ENCODE peak calls at places on chromosome 6, in eight cellular contexts. One of them, this sample, is unnamed.

GRCh38 chr6:63023726-63024125 is 187.5 kb upstream of the FKBP1C start:
- DNase-seq in CD4-positive, alpha-beta T cell: no peak
- DNase-seq in GM10248: no peak
- DNase-seq in adrenal gland: no peak
- DNase-seq in stomach: no peak
- DNase-seq in foreskin fibroblast: no peak
- DNase-seq in right atrium auricular region: no peak
- DNase-seq in progenitor cell of endocrine pancreas: no peak
- DNase-seq in this sample: no peak

GRCh38 chr6:149925253-149925973 is 2.5 kb upstream of the RAET1G start:
- DNase-seq in CD4-positive, alpha-beta T cell: no peak
- DNase-seq in GM10248: no peak
- DNase-seq in adrenal gland: peak
- DNase-seq in stomach: no peak
- DNase-seq in foreskin fibroblast: peak
- DNase-seq in right atrium auricular region: peak
- DNase-seq in progenitor cell of endocrine pancreas: no peak
- DNase-seq in this sample: no peak

GRCh38 chr6:89793586-89793985 is 26.0 kb downstream of the MDN1 start:
- DNase-seq in CD4-positive, alpha-beta T cell: no peak
- DNase-seq in GM10248: no peak
- DNase-seq in adrenal gland: no peak
- DNase-seq in stomach: no peak
- DNase-seq in foreskin fibroblast: no peak
- DNase-seq in right atrium auricular region: no peak
- DNase-seq in progenitor cell of endocrine pancreas: no peak
- DNase-seq in this sample: no peak

GRCh38 chr6:44268095-44268628 is 2.1 kb upstream of the TMEM151B start:
- DNase-seq in CD4-positive, alpha-beta T cell: peak
- DNase-seq in GM10248: peak
- DNase-seq in adrenal gland: peak
- DNase-seq in stomach: peak
- DNase-seq in foreskin fibroblast: peak
- DNase-seq in right atrium auricular region: no peak
- DNase-seq in progenitor cell of endocrine pancreas: peak
- DNase-seq in this sample: no peak

GRCh38 chr6:12150812-12151432 is 138.8 kb downstream of the HIVEP1 start:
- DNase-seq in CD4-positive, alpha-beta T cell: no peak
- DNase-seq in GM10248: no peak
- DNase-seq in adrenal gland: no peak
- DNase-seq in stomach: no peak
- DNase-seq in foreskin fibroblast: peak
- DNase-seq in right atrium auricular region: no peak
- DNase-seq in progenitor cell of endocrine pancreas: peak
- DNase-seq in this sample: no peak

GRCh38 chr6:71287038-71287437 is 1.6 kb upstream of the OGFRL1 start:
- DNase-seq in CD4-positive, alpha-beta T cell: no peak
- DNase-seq in GM10248: no peak
- DNase-seq in adrenal gland: peak
- DNase-seq in stomach: no peak
- DNase-seq in foreskin fibroblast: peak
- DNase-seq in right atrium auricular region: no peak
- DNase-seq in progenitor cell of endocrine pancreas: no peak
- DNase-seq in this sample: no peak

GRCh38 chr6:170043150-170043819 is 247.6 kb downstream of the DLL1 start:
- DNase-seq in CD4-positive, alpha-beta T cell: no peak
- DNase-seq in GM10248: no peak
- DNase-seq in adrenal gland: no peak
- DNase-seq in stomach: no peak
- DNase-seq in foreskin fibroblast: no peak
- DNase-seq in right atrium auricular region: no peak
- DNase-seq in progenitor cell of endocrine pancreas: no peak
- DNase-seq in this sample: no peak

GRCh38 chr6:28158318-28158717 is 16.6 kb downstream of the ZKSCAN8 start:
- DNase-seq in CD4-positive, alpha-beta T cell: no peak
- DNase-seq in GM10248: no peak
- DNase-seq in adrenal gland: no peak
- DNase-seq in stomach: no peak
- DNase-seq in foreskin fibroblast: no peak
- DNase-seq in right atrium auricular region: no peak
- DNase-seq in progenitor cell of endocrine pancreas: no peak
- DNase-seq in this sample: no peak

GRCh38 chr6:83958250-83958685 is 75.3 kb upstream of the MRAP2 start:
- DNase-seq in CD4-positive, alpha-beta T cell: no peak
- DNase-seq in GM10248: no peak
- DNase-seq in adrenal gland: no peak
- DNase-seq in stomach: no peak
- DNase-seq in foreskin fibroblast: peak
- DNase-seq in right atrium auricular region: no peak
- DNase-seq in progenitor cell of endocrine pancreas: no peak
- DNase-seq in this sample: no peak

GRCh38 chr6:38271081-38271480 is 368.6 kb downstream of the BTBD9 start:
- DNase-seq in CD4-positive, alpha-beta T cell: no peak
- DNase-seq in GM10248: no peak
- DNase-seq in adrenal gland: no peak
- DNase-seq in stomach: no peak
- DNase-seq in foreskin fibroblast: peak
- DNase-seq in right atrium auricular region: no peak
- DNase-seq in progenitor cell of endocrine pancreas: no peak
- DNase-seq in this sample: no peak

GRCh38 chr6:43624786-43625288 is 4.2 kb downstream of the GTPBP2 start:
- DNase-seq in CD4-positive, alpha-beta T cell: no peak
- DNase-seq in GM10248: no peak
- DNase-seq in adrenal gland: no peak
- DNase-seq in stomach: no peak
- DNase-seq in foreskin fibroblast: no peak
- DNase-seq in right atrium auricular region: no peak
- DNase-seq in progenitor cell of endocrine pancreas: no peak
- DNase-seq in this sample: no peak

GRCh38 chr6:149170564-149171452 is 146.7 kb upstream of the TAB2 start:
- DNase-seq in CD4-positive, alpha-beta T cell: no peak
- DNase-seq in GM10248: peak
- DNase-seq in adrenal gland: no peak
- DNase-seq in stomach: no peak
- DNase-seq in foreskin fibroblast: peak
- DNase-seq in right atrium auricular region: no peak
- DNase-seq in progenitor cell of endocrine pancreas: no peak
- DNase-seq in this sample: no peak

GRCh38 chr6:64736421-64736950 is 970.5 kb downstream of the EYS start:
- DNase-seq in CD4-positive, alpha-beta T cell: no peak
- DNase-seq in GM10248: no peak
- DNase-seq in adrenal gland: no peak
- DNase-seq in stomach: no peak
- DNase-seq in foreskin fibroblast: no peak
- DNase-seq in right atrium auricular region: no peak
- DNase-seq in progenitor cell of endocrine pancreas: no peak
- DNase-seq in this sample: no peak

GRCh38 chr6:145060687-145061086 is 674.6 kb downstream of the EPM2A start:
- DNase-seq in CD4-positive, alpha-beta T cell: no peak
- DNase-seq in GM10248: no peak
- DNase-seq in adrenal gland: no peak
- DNase-seq in stomach: no peak
- DNase-seq in foreskin fibroblast: no peak
- DNase-seq in right atrium auricular region: no peak
- DNase-seq in progenitor cell of endocrine pancreas: no peak
- DNase-seq in this sample: no peak

GRCh38 chr6:54980511-54981275 is 134.1 kb downstream of the FAM83B start:
- DNase-seq in CD4-positive, alpha-beta T cell: no peak
- DNase-seq in GM10248: no peak
- DNase-seq in adrenal gland: no peak
- DNase-seq in stomach: no peak
- DNase-seq in foreskin fibroblast: peak
- DNase-seq in right atrium auricular region: no peak
- DNase-seq in progenitor cell of endocrine pancreas: no peak
- DNase-seq in this sample: no peak

GRCh38 chr6:53573299-53573698 is 28.4 kb upstream of the GCLC start:
- DNase-seq in CD4-positive, alpha-beta T cell: no peak
- DNase-seq in GM10248: no peak
- DNase-seq in adrenal gland: no peak
- DNase-seq in stomach: no peak
- DNase-seq in foreskin fibroblast: no peak
- DNase-seq in right atrium auricular region: no peak
- DNase-seq in progenitor cell of endocrine pancreas: no peak
- DNase-seq in this sample: no peak

GRCh38 chr6:97394160-97394748 is 111.2 kb upstream of the MMS22L start:
- DNase-seq in CD4-positive, alpha-beta T cell: no peak
- DNase-seq in GM10248: peak
- DNase-seq in adrenal gland: peak
- DNase-seq in stomach: peak
- DNase-seq in foreskin fibroblast: peak
- DNase-seq in right atrium auricular region: no peak
- DNase-seq in progenitor cell of endocrine pancreas: peak
- DNase-seq in this sample: no peak

GRCh38 chr6:108699290-108700041 is 138.7 kb downstream of the FOXO3 start:
- DNase-seq in CD4-positive, alpha-beta T cell: no peak
- DNase-seq in GM10248: no peak
- DNase-seq in adrenal gland: no peak
- DNase-seq in stomach: no peak
- DNase-seq in foreskin fibroblast: no peak
- DNase-seq in right atrium auricular region: peak
- DNase-seq in progenitor cell of endocrine pancreas: no peak
- DNase-seq in this sample: no peak

GRCh38 chr6:113697642-113698410 is 159.3 kb upstream of the MARCKS start:
- DNase-seq in CD4-positive, alpha-beta T cell: no peak
- DNase-seq in GM10248: no peak
- DNase-seq in adrenal gland: no peak
- DNase-seq in stomach: no peak
- DNase-seq in foreskin fibroblast: peak
- DNase-seq in right atrium auricular region: no peak
- DNase-seq in progenitor cell of endocrine pancreas: no peak
- DNase-seq in this sample: no peak

GRCh38 chr6:125480571-125480970 is 178.8 kb upstream of the HDDC2 start:
- DNase-seq in CD4-positive, alpha-beta T cell: no peak
- DNase-seq in GM10248: no peak
- DNase-seq in adrenal gland: no peak
- DNase-seq in stomach: no peak
- DNase-seq in foreskin fibroblast: no peak
- DNase-seq in right atrium auricular region: no peak
- DNase-seq in progenitor cell of endocrine pancreas: no peak
- DNase-seq in this sample: no peak

GRCh38 chr6:158164564-158164963 is 3.5 kb downstream of the SERAC1 start:
- DNase-seq in CD4-positive, alpha-beta T cell: no peak
- DNase-seq in GM10248: no peak
- DNase-seq in adrenal gland: no peak
- DNase-seq in stomach: no peak
- DNase-seq in foreskin fibroblast: no peak
- DNase-seq in right atrium auricular region: no peak
- DNase-seq in progenitor cell of endocrine pancreas: no peak
- DNase-seq in this sample: no peak

GRCh38 chr6:17931227-17931626 is 56.2 kb downstream of the KIF13A start:
- DNase-seq in CD4-positive, alpha-beta T cell: no peak
- DNase-seq in GM10248: no peak
- DNase-seq in adrenal gland: no peak
- DNase-seq in stomach: no peak
- DNase-seq in foreskin fibroblast: no peak
- DNase-seq in right atrium auricular region: no peak
- DNase-seq in progenitor cell of endocrine pancreas: no peak
- DNase-seq in this sample: no peak

GRCh38 chr6:39804666-39805065 is 12.5 kb downstream of the DAAM2 start:
- DNase-seq in CD4-positive, alpha-beta T cell: no peak
- DNase-seq in GM10248: no peak
- DNase-seq in adrenal gland: no peak
- DNase-seq in stomach: no peak
- DNase-seq in foreskin fibroblast: peak
- DNase-seq in right atrium auricular region: no peak
- DNase-seq in progenitor cell of endocrine pancreas: no peak
- DNase-seq in this sample: no peak

GRCh38 chr6:154782245-154782644 is 49.0 kb downstream of the SCAF8 start:
- DNase-seq in CD4-positive, alpha-beta T cell: no peak
- DNase-seq in GM10248: no peak
- DNase-seq in adrenal gland: no peak
- DNase-seq in stomach: no peak
- DNase-seq in foreskin fibroblast: no peak
- DNase-seq in right atrium auricular region: no peak
- DNase-seq in progenitor cell of endocrine pancreas: no peak
- DNase-seq in this sample: no peak
- TF ChIP-seq CTCF in CD4-positive, alpha-beta T cell: no peak
- TF ChIP-seq CTCF in GM10248: no peak
- TF ChIP-seq CTCF in adrenal gland: no peak
- TF ChIP-seq CTCF in stomach: no peak
- TF ChIP-seq CTCF in foreskin fibroblast: no peak
- TF ChIP-seq CTCF in right atrium auricular region: no peak
- TF ChIP-seq CTCF in progenitor cell of endocrine pancreas: no peak
- TF ChIP-seq CTCF in this sample: no peak

GRCh38 chr6:167077241-167077932 is 45.5 kb upstream of the CCR6 start:
- DNase-seq in CD4-positive, alpha-beta T cell: no peak
- DNase-seq in GM10248: no peak
- DNase-seq in adrenal gland: no peak
- DNase-seq in stomach: no peak
- DNase-seq in foreskin fibroblast: no peak
- DNase-seq in right atrium auricular region: no peak
- DNase-seq in progenitor cell of endocrine pancreas: no peak
- DNase-seq in this sample: no peak

GRCh38 chr6:167078745-167079144 is 44.2 kb upstream of the CCR6 start:
- DNase-seq in CD4-positive, alpha-beta T cell: no peak
- DNase-seq in GM10248: no peak
- DNase-seq in adrenal gland: no peak
- DNase-seq in stomach: no peak
- DNase-seq in foreskin fibroblast: no peak
- DNase-seq in right atrium auricular region: no peak
- DNase-seq in progenitor cell of endocrine pancreas: no peak
- DNase-seq in this sample: no peak

GRCh38 chr6:167079853-167080297 is 43.0 kb upstream of the CCR6 start:
- DNase-seq in CD4-positive, alpha-beta T cell: no peak
- DNase-seq in GM10248: peak
- DNase-seq in adrenal gland: no peak
- DNase-seq in stomach: no peak
- DNase-seq in foreskin fibroblast: no peak
- DNase-seq in right atrium auricular region: no peak
- DNase-seq in progenitor cell of endocrine pancreas: no peak
- DNase-seq in this sample: no peak
- TF ChIP-seq CTCF in CD4-positive, alpha-beta T cell: no peak
- TF ChIP-seq CTCF in GM10248: peak
- TF ChIP-seq CTCF in adrenal gland: no peak
- TF ChIP-seq CTCF in stomach: no peak
- TF ChIP-seq CTCF in foreskin fibroblast: no peak
- TF ChIP-seq CTCF in right atrium auricular region: no peak
- TF ChIP-seq CTCF in progenitor cell of endocrine pancreas: no peak
- TF ChIP-seq CTCF in this sample: no peak

GRCh38 chr6:117547688-117548621 is 54.4 kb downstream of the GOPC start:
- DNase-seq in CD4-positive, alpha-beta T cell: peak
- DNase-seq in GM10248: peak
- DNase-seq in adrenal gland: peak
- DNase-seq in stomach: peak
- DNase-seq in foreskin fibroblast: peak
- DNase-seq in right atrium auricular region: peak
- DNase-seq in progenitor cell of endocrine pancreas: no peak
- DNase-seq in this sample: peak
- TF ChIP-seq CTCF in CD4-positive, alpha-beta T cell: no peak
- TF ChIP-seq CTCF in GM10248: no peak
- TF ChIP-seq CTCF in adrenal gland: no peak
- TF ChIP-seq CTCF in stomach: no peak
- TF ChIP-seq CTCF in foreskin fibroblast: no peak
- TF ChIP-seq CTCF in right atrium auricular region: peak
- TF ChIP-seq CTCF in progenitor cell of endocrine pancreas: no peak
- TF ChIP-seq CTCF in this sample: no peak

DNA sequence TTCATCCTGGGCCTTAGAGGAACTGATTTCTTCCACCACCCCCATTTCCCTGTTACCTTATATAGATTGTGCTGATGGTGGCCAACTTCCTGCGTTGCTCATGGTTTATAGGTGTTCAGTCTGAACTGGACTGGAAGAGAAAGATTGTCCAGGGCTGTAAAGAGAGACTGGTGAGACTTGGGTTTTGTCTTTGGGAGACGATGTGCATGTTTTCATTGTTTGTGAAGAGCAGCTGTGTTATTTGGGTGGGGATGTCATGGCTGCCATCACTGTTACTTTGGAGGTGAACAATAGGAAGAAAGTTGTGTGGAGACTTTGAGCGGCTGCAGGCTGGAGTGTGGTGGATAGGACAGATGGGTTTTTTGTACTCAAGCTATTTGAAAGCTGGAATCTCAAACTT is 15.6 kb upstream of the MPC1 start:
- DNase-seq in CD4-positive, alpha-beta T cell: no peak
- DNase-seq in GM10248: no peak
- DNase-seq in adrenal gland: no peak
- DNase-seq in stomach: no peak
- DNase-seq in foreskin fibroblast: no peak
- DNase-seq in right atrium auricular region: no peak
- DNase-seq in progenitor cell of endocrine pancreas: no peak
- DNase-seq in this sample: no peak
- TF ChIP-seq CTCF in CD4-positive, alpha-beta T cell: no peak
- TF ChIP-seq CTCF in GM10248: no peak
- TF ChIP-seq CTCF in adrenal gland: no peak
- TF ChIP-seq CTCF in stomach: no peak
- TF ChIP-seq CTCF in foreskin fibroblast: no peak
- TF ChIP-seq CTCF in right atrium auricular region: no peak
- TF ChIP-seq CTCF in progenitor cell of endocrine pancreas: no peak
- TF ChIP-seq CTCF in this sample: no peak